ENCODE peak calls at places on chromosomes 16 and 17, in four cellular contexts. V is mesendoderm, Q is neuronal stem cell, K is H9. T is an unnamed sample.

GRCh38 chr16:35198223-35199199 is 1739.1 kb downstream of the TP53TG3F start:
- DNase-seq in V (no peak), Q (no peak), K (no peak), T (no peak)

GRCh38 chr17:76365256-76365903 is 11.7 kb upstream of the PRPSAP1 start:
- DNase-seq in V (peak; percentile 48), Q (no peak), K (peak; percentile 60), T (no peak)

GRCh38 chr16:87206646-87207451 is 110.3 kb downstream of the C16orf95 start:
- DNase-seq in V (no peak), Q (no peak), K (no peak), T (peak; percentile 64)

GRCh38 chr17:37168731-37169353 is 206.9 kb upstream of the C17orf78 start:
- DNase-seq in V (no peak), Q (no peak), K (no peak), T (no peak)

GRCh38 chr16:57307365-57307764 is 22.9 kb upstream of the PLLP start:
- DNase-seq in V (no peak), Q (no peak), K (no peak), T (no peak)

GRCh38 chr17:81831957-81832607 is 1.0 kb downstream of the MCRIP1 start:
- DNase-seq in V (no peak), Q (no peak), K (no peak), T (peak; percentile 41)

GRCh38 chr17:78037280-78037679 is 78.8 kb downstream of the TNRC6C start:
- DNase-seq in V (no peak), Q (no peak), K (no peak), T (no peak)

GRCh38 chr16:58032710-58033293 is 7.2 kb downstream of the MMP15 start:
- DNase-seq in V (peak; percentile 76), Q (no peak), K (no peak), T (no peak)

GRCh38 chr16:27506771-27507170 is 42.9 kb downstream of the GTF3C1 start:
- DNase-seq in V (no peak), Q (no peak), K (no peak), T (no peak)

GRCh38 chr17:2094891-2095535 is 40.1 kb downstream of the HIC1 start:
- DNase-seq in V (peak; percentile 52), Q (no peak), K (peak; percentile 50), T (peak; percentile 75)

GRCh38 chr17:40035162-40035559 is 19.0 kb downstream of the MED24 start:
- DNase-seq in V (peak; percentile 77), Q (peak; percentile 61), K (peak; percentile 91), T (peak; percentile 47)

GRCh38 chr17:48737330-48738043 is 8.9 kb upstream of the HOXB13 start:
- DNase-seq in V (no peak), Q (no peak), K (no peak), T (no peak)

GRCh38 chr17:1577186-1577585 is 14.6 kb upstream of the PITPNA start:
- DNase-seq in V (peak; percentile 74), Q (no peak), K (peak; percentile 83), T (peak; percentile 89)

GRCh38 chr16:88783391-88784073 is 1.5 kb downstream of the PIEZO1 start:
- DNase-seq in V (no peak), Q (no peak), K (no peak), T (peak; percentile 33)

GRCh38 chr17:80889231-80889896 is 102.3 kb upstream of the CHMP6 start:
- DNase-seq in V (no peak), Q (no peak), K (no peak), T (no peak)

GRCh38 chr17:1087381-1088241 is 90.7 kb downstream of the TIMM22 start:
- DNase-seq in V (peak; percentile 67), Q (no peak), K (peak; percentile 89), T (no peak)

GRCh38 chr17:80354381-80354780 is 60.6 kb upstream of the ENDOV start:
- DNase-seq in V (no peak), Q (no peak), K (no peak), T (no peak)

GRCh38 chr17:59620518-59621259 is 994 bp downstream of the CLTC start:
- DNase-seq in V (peak; percentile 77), Q (no peak), K (peak; percentile 53), T (no peak)

GRCh38 chr17:310111-311010 is 42.2 kb downstream of the RPH3AL start:
- DNase-seq in V (no peak), Q (peak; percentile 89), K (no peak), T (no peak)

GRCh38 chr16:4494746-4495490 is 18.7 kb downstream of the HMOX2 start:
- DNase-seq in V (peak; percentile 87), Q (no peak), K (no peak), T (peak; percentile 86)
- H2AK5ac ChIP-seq in V (no peak overlapping the region), Q (no peak overlapping the region), K (no peak overlapping the region), T (peak overlapping the region; percentile 95)

DNA sequence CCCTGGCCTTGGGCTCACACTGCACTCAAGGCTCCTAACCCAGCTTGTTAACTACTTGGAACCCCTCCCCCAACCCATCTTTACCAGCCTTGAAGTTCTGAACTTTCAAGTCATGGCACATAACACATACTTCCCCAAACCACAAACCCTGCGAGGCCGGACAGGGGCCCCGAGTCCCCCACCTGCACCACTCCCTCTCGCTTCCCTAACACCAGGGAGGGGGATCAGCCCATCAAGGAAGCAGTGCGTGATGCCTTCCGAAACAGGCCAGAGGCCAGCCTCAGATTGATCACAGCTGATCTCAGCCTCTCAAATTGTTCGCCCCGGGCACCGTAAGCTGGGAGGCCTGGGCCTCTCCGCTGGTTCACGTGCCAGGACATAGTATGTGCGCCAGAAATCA is 3.1 kb upstream of the NLRC3 start:
- DNase-seq in V (no peak), Q (no peak), K (no peak), T (no peak)
- H2AK5ac ChIP-seq in V (no peak overlapping the region), Q (peak overlapping the region; percentile 8), K (no peak overlapping the region), T (no peak overlapping the region)

GRCh38 chr17:28745052-28745776 is 1.4 kb downstream of the TRAF4 start:
- DNase-seq in V (peak; percentile 87), Q (peak; percentile 62), K (peak; percentile 77), T (peak; percentile 47)

GRCh38 chr17:28745777-28746473 is 2.1 kb downstream of the TRAF4 start:
- DNase-seq in V (peak; percentile 83), Q (no peak), K (peak; percentile 69), T (no peak)

GRCh38 chr17:28743243-28744103 is at the start of gene TRAF4:
- DNase-seq in V (peak; percentile 98), Q (peak; percentile 85), K (peak; percentile 98), T (peak; percentile 84)

GRCh38 chr17:28744802-28745051 is 916 bp downstream of the TRAF4 start:
- DNase-seq in V (no peak), Q (no peak), K (peak; percentile 39), T (no peak)

GRCh38 chr17:28744104-28744801 is 442 bp downstream of the TRAF4 start:
- DNase-seq in V (peak; percentile 91), Q (peak; percentile 83), K (peak; percentile 87), T (peak; percentile 41)
- H2AK5ac ChIP-seq in V (no peak overlapping the region), Q (peak overlapping the region; percentile 100), K (no peak overlapping the region), T (peak overlapping the region; percentile 97)

GRCh38 chr17:17812211-17813054 is 24.4 kb downstream of the SREBF1 start:
- DNase-seq in V (peak; percentile 83), Q (peak; percentile 79), K (peak; percentile 94), T (peak; percentile 41)

GRCh38 chr17:17810374-17811248 is 26.2 kb downstream of the SREBF1 start:
- DNase-seq in V (peak; percentile 75), Q (no peak), K (peak; percentile 70), T (no peak)

GRCh38 chr17:17809527-17810373 is 27.0 kb downstream of the SREBF1 start:
- DNase-seq in V (peak; percentile 93), Q (peak; percentile 76), K (peak; percentile 90), T (no peak)

GRCh38 chr17:17813055-17813724 is 23.6 kb downstream of the SREBF1 start:
- DNase-seq in V (no peak), Q (no peak), K (no peak), T (no peak)

DNA sequence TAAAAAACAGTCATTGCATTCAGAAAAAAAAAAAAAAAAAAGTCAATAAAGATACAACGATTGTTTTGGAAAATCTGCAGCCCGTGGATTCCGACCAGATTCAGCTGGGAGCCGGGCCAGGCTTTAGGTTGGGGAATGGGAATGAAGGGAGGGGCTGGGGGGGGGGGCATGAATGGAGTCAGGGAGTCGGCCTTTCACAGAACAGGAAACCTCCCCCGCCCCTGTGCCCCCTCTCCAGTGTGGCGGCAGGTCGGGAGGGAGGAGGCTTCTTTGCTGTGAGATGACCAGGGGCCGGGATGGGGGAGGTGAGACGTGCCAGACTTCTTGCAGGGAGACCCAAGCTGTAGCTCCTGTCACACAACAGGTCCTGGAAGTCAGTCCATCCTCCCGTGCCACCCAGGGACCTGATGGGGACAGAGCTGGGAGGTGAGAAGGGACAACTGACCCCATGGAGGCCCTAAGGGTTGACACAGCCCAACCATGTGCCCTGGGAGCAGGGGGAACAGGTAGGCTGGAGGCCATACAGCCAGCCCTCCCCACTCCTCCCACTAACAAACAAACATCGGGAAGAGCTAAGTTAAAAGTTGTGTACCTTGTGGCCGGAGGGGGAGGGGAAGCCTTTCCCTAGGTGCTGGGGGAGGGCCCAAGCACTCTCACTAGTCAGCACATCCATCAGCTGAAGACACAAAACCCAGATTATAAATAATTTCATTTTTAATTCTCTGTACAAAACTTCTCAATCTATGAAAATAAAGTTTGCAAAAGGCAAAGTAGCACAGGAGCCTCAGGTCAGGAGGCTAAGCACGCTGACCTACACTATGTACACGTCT is 25.2 kb downstream of the SREBF1 start:
- DNase-seq in V (peak; percentile 87), Q (no peak), K (peak; percentile 80), T (no peak)
- H2AK5ac ChIP-seq in V (no peak overlapping the region), Q (peak overlapping the region; percentile 39), K (no peak overlapping the region), T (no peak overlapping the region)

DNA sequence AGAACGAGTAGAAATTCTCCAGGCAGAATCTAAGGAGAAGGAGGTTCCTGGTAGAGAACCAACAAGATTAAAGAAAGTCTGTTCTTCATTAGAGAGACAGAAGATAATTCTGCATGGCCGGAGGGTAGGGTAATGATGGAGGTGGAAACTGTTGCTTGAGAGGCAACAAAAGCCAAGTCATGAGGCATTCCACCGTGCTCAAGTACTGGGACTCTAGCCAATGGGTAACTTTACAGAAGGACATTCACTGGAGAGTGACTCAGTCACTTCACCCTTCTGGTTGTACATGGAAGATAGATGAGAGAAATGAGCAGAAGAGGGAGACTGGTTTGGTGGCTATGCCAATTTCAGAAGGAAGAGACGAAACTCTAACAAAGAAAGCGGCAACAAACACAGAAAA is 53.6 kb upstream of the ANKFN1 start:
- DNase-seq in V (no peak), Q (no peak), K (no peak), T (peak; percentile 8)
- H2AK5ac ChIP-seq in V (no peak overlapping the region), Q (no peak overlapping the region), K (no peak overlapping the region), T (no peak overlapping the region)

GRCh38 chr16:85515319-85515745 is 97.8 kb upstream of the GSE1 start:
- DNase-seq in V (no peak), Q (no peak), K (no peak), T (no peak)

GRCh38 chr16:85513649-85514048 is 99.5 kb upstream of the GSE1 start:
- DNase-seq in V (no peak), Q (no peak), K (no peak), T (no peak)

GRCh38 chr16:85514601-85515318 is 98.4 kb upstream of the GSE1 start:
- DNase-seq in V (peak; percentile 74), Q (peak; percentile 38), K (no peak), T (peak; percentile 92)

GRCh38 chr16:85513180-85513579 is 99.9 kb upstream of the GSE1 start:
- DNase-seq in V (no peak), Q (no peak), K (no peak), T (no peak)

GRCh38 chr16:85514295-85514600 is 98.9 kb upstream of the GSE1 start:
- DNase-seq in V (no peak), Q (no peak), K (no peak), T (peak; percentile 68)
- H2AK5ac ChIP-seq in V (no peak overlapping the region), Q (peak overlapping the region; percentile 10), K (no peak overlapping the region), T (peak overlapping the region; percentile 62)

T was measured in IMR-90.